ENCODE peak calls at places on chromosomes 12 and 14, in ten cellular contexts. A is adipocyte, L is NT2/D1, J is PC-3, C is neuronal stem cell, U is SK-N-SH, Y is mammary epithelial cell, M is fibroblast of lung, Q is mesenchymal stem cell, I is IMR-90. S is an unnamed sample.

GRCh38 chr12:28938581-28939301 is 210.3 kb upstream of the FAR2 start:
- DNase-seq in A (no peak), L (no peak), J (no peak), C (no peak), U (no peak), Y (no peak), M (no peak), Q (no peak), I (no peak), S (no peak)

GRCh38 chr12:89470741-89471504 is 53.7 kb downstream of the GALNT4 start:
- DNase-seq in A (peak), L (no peak), J (peak), C (no peak), U (peak), Y (peak), M (peak), Q (peak), I (peak), S (no peak)

GRCh38 chr14:32230695-32231280 is 27.7 kb upstream of the RNU6-8 start:
- DNase-seq in A (peak), L (no peak), J (peak), C (no peak), U (no peak), Y (peak), M (peak), Q (peak), I (peak), S (no peak)

GRCh38 chr12:121819212-121819949 is 15.6 kb downstream of the SETD1B start:
- DNase-seq in A (no peak), L (no peak), J (no peak), C (no peak), U (no peak), Y (no peak), M (no peak), Q (no peak), I (no peak), S (no peak)

GRCh38 chr12:76029982-76030377 is 1.6 kb downstream of the PHLDA1 start:
- DNase-seq in A (peak), L (no peak), J (peak), C (no peak), U (peak), Y (peak), M (peak), Q (peak), I (peak), S (no peak)

GRCh38 chr12:19338405-19338804 is 100.9 kb upstream of the AEBP2 start:
- DNase-seq in A (no peak), L (no peak), J (no peak), C (no peak), U (no peak), Y (peak), M (peak), Q (peak), I (peak), S (no peak)

GRCh38 chr14:51564460-51564859 is 87.2 kb upstream of the FRMD6 start:
- DNase-seq in A (no peak), L (no peak), J (peak), C (no peak), U (no peak), Y (no peak), M (no peak), Q (no peak), I (no peak), S (no peak)

GRCh38 chr14:89288114-89288513 is 128.9 kb downstream of the FOXN3 start:
- DNase-seq in A (no peak), L (no peak), J (no peak), C (no peak), U (no peak), Y (no peak), M (no peak), Q (no peak), I (no peak), S (no peak)

GRCh38 chr14:24417832-24418491 is 11.5 kb downstream of the CBLN3 start:
- DNase-seq in A (no peak), L (no peak), J (no peak), C (no peak), U (no peak), Y (no peak), M (no peak), Q (no peak), I (no peak), S (no peak)

GRCh38 chr12:62259311-62259992 is 752 bp upstream of the USP15 start:
- DNase-seq in A (no peak), L (no peak), J (peak), C (no peak), U (peak), Y (no peak), M (no peak), Q (no peak), I (no peak), S (peak)

GRCh38 chr12:2963760-2964292 is 4.6 kb downstream of the TEAD4 start:
- DNase-seq in A (no peak), L (peak), J (no peak), C (no peak), U (no peak), Y (no peak), M (peak), Q (peak), I (peak), S (no peak)

GRCh38 chr12:66716522-66716921 is 37.6 kb upstream of the GRIP1 start:
- DNase-seq in A (no peak), L (no peak), J (no peak), C (no peak), U (no peak), Y (no peak), M (no peak), Q (no peak), I (no peak), S (no peak)

GRCh38 chr12:124694846-124695497 is 127.6 kb upstream of the NCOR2 start:
- DNase-seq in A (peak), L (no peak), J (no peak), C (no peak), U (no peak), Y (peak), M (peak), Q (no peak), I (peak), S (no peak)

GRCh38 chr12:6450091-6450868 is 1.6 kb upstream of the TAPBPL start:
- DNase-seq in A (peak), L (no peak), J (no peak), C (no peak), U (no peak), Y (no peak), M (no peak), Q (no peak), I (no peak), S (no peak)

GRCh38 chr12:63164911-63165310 is 13.9 kb upstream of the AVPR1A start:
- DNase-seq in A (no peak), L (no peak), J (no peak), C (no peak), U (no peak), Y (no peak), M (no peak), Q (no peak), I (no peak), S (no peak)

GRCh38 chr12:131754184-131754583 is 43.3 kb downstream of the SFSWAP start:
- DNase-seq in A (no peak), L (no peak), J (no peak), C (no peak), U (no peak), Y (no peak), M (no peak), Q (no peak), I (no peak), S (no peak)

GRCh38 chr12:34368079-34368478 is 345.8 kb downstream of the ALG10 start:
- DNase-seq in A (no peak), L (no peak), J (no peak), C (no peak), U (no peak), Y (no peak), M (no peak), Q (no peak), I (no peak), S (no peak)

GRCh38 chr12:126390969-126391566 is 1325.8 kb downstream of the AACS start:
- DNase-seq in A (no peak), L (no peak), J (no peak), C (no peak), U (no peak), Y (no peak), M (no peak), Q (no peak), I (no peak), S (no peak)

GRCh38 chr12:123873795-123874194 is 98.8 kb downstream of the CCDC92 start:
- DNase-seq in A (no peak), L (no peak), J (no peak), C (no peak), U (no peak), Y (no peak), M (no peak), Q (no peak), I (no peak), S (no peak)

GRCh38 chr12:92022093-92022492 is 123.6 kb downstream of the BTG1 start:
- DNase-seq in A (no peak), L (no peak), J (no peak), C (no peak), U (no peak), Y (no peak), M (no peak), Q (no peak), I (no peak), S (no peak)

GRCh38 chr14:89618821-89619551 is 202.0 kb upstream of the FOXN3 start:
- DNase-seq in A (peak), L (peak), J (peak), C (peak), U (peak), Y (peak), M (peak), Q (peak), I (peak), S (peak)

GRCh38 chr14:58131386-58131785 is 20.6 kb downstream of the ARMH4 start:
- DNase-seq in A (no peak), L (no peak), J (peak), C (no peak), U (no peak), Y (peak), M (peak), Q (no peak), I (peak), S (no peak)

GRCh38 chr12:75602111-75602510 is 90.7 kb upstream of the KRR1 start:
- DNase-seq in A (no peak), L (no peak), J (no peak), C (no peak), U (no peak), Y (no peak), M (no peak), Q (no peak), I (no peak), S (no peak)

GRCh38 chr12:104769207-104769606 is 188.9 kb downstream of the SLC41A2 start:
- DNase-seq in A (no peak), L (no peak), J (no peak), C (no peak), U (no peak), Y (no peak), M (no peak), Q (no peak), I (no peak), S (no peak)

GRCh38 chr14:71203306-71203705 is 296.0 kb downstream of the PCNX1 start:
- DNase-seq in A (peak), L (no peak), J (no peak), C (no peak), U (no peak), Y (no peak), M (peak), Q (peak), I (peak), S (no peak)

GRCh38 chr12:12172106-12172511 is 94.7 kb downstream of the LRP6 start:
- DNase-seq in A (peak), L (no peak), J (peak), C (no peak), U (no peak), Y (peak), M (peak), Q (peak), I (peak), S (no peak)

GRCh38 chr12:44847888-44848770 is 28.0 kb downstream of the NELL2 start:
- DNase-seq in A (no peak), L (no peak), J (no peak), C (no peak), U (no peak), Y (no peak), M (no peak), Q (no peak), I (no peak), S (no peak)

GRCh38 chr12:97716356-97716755 is 253.8 kb downstream of the RMST start:
- DNase-seq in A (no peak), L (no peak), J (peak), C (peak), U (peak), Y (peak), M (no peak), Q (peak), I (no peak), S (no peak)

GRCh38 chr12:103924761-103925641 is 5.2 kb upstream of the HSP90B1 start:
- DNase-seq in A (peak), L (no peak), J (peak), C (no peak), U (no peak), Y (peak), M (peak), Q (peak), I (peak), S (no peak)

GRCh38 chr14:68109132-68109531 is 289.6 kb downstream of the RAD51B start:
- DNase-seq in A (peak), L (no peak), J (no peak), C (no peak), U (no peak), Y (no peak), M (peak), Q (peak), I (peak), S (no peak)

GRCh38 chr12:119775246-119775895 is 101.7 kb downstream of the CIT start:
- DNase-seq in A (no peak), L (no peak), J (no peak), C (no peak), U (no peak), Y (no peak), M (no peak), Q (no peak), I (no peak), S (no peak)

GRCh38 chr12:59459966-59460365 is 135.9 kb upstream of the SLC16A7 start:
- DNase-seq in A (peak), L (no peak), J (peak), C (no peak), U (no peak), Y (peak), M (peak), Q (no peak), I (peak), S (no peak)

GRCh38 chr12:80053048-80053790 is 46.1 kb upstream of the OTOGL start:
- DNase-seq in A (peak), L (no peak), J (peak), C (no peak), U (peak), Y (peak), M (peak), Q (peak), I (peak), S (peak)

GRCh38 chr14:76761849-76762616 is 765 bp downstream of the VASH1 start:
- DNase-seq in A (no peak), L (no peak), J (no peak), C (no peak), U (no peak), Y (no peak), M (no peak), Q (no peak), I (no peak), S (peak)

GRCh38 chr14:76762617-76763361 is 1.5 kb downstream of the VASH1 start:
- DNase-seq in A (peak), L (no peak), J (no peak), C (no peak), U (no peak), Y (no peak), M (no peak), Q (no peak), I (no peak), S (peak)

GRCh38 chr14:76760331-76761197 is 704 bp upstream of the VASH1 start:
- DNase-seq in A (no peak), L (no peak), J (no peak), C (no peak), U (peak), Y (no peak), M (no peak), Q (no peak), I (no peak), S (no peak)

GRCh38 chr14:76759589-76759988 is 1.7 kb upstream of the VASH1 start:
- DNase-seq in A (no peak), L (no peak), J (no peak), C (no peak), U (peak), Y (no peak), M (no peak), Q (no peak), I (no peak), S (no peak)

GRCh38 chr14:76761198-76761848 is at the start of gene VASH1:
- DNase-seq in A (peak), L (no peak), J (peak), C (no peak), U (peak), Y (peak), M (peak), Q (peak), I (peak), S (peak)
- H3K9ac ChIP-seq in A (peak), L (peak), J (peak), C (peak), U (peak), Y (no peak), M (peak), Q (peak), I (peak), S (peak)

GRCh38 chr14:88005050-88005481 is at the start of gene GPR65:
- DNase-seq in A (no peak), L (no peak), J (no peak), C (no peak), U (no peak), Y (no peak), M (no peak), Q (peak), I (no peak), S (no peak)
- H3K4me3 ChIP-seq in A (no peak), L (no peak), J (no peak), C (no peak), U (no peak), Y (no peak), M (no peak), Q (no peak), I (no peak), S (peak)

GRCh38 chr14:22796087-22796707 is 19.0 kb downstream of the SLC7A7 start:
- DNase-seq in A (no peak), L (no peak), J (peak), C (no peak), U (no peak), Y (peak), M (no peak), Q (no peak), I (no peak), S (no peak)
- H3K9ac ChIP-seq in A (no peak), L (peak), J (no peak), C (no peak), U (no peak), Y (no peak), M (no peak), Q (no peak), I (no peak), S (no peak)

DNA sequence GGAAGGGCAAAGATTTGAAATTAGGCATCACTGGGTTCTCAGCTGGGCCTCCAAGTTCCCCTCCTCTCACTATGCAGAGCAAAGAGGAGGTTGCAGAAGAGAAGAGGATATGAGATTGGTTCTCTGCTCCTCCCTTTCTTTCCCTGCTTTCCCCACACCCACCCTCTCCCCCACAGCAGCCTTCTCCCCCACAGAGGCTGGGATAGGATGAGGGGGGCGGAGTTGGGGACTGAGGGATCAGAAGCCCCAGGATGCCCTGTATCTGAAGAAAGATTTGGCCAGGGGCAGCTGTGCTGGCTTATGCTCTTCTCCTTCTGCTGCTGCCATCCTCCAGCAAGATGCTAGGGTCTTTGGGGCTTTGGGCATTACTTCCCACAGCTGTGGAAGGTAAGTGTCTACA is at the start of gene AMHR2:
- DNase-seq in A (no peak), L (no peak), J (no peak), C (no peak), U (no peak), Y (no peak), M (no peak), Q (no peak), I (no peak), S (no peak)
- H3K4me3 ChIP-seq in A (no peak), L (no peak), J (no peak), C (no peak), U (no peak), Y (no peak), M (no peak), Q (no peak), I (no peak), S (no peak)

GRCh38 chr14:73784065-73784987 is 67.3 kb upstream of the PTGR2 start:
- DNase-seq in A (peak), L (no peak), J (peak), C (no peak), U (no peak), Y (peak), M (peak), Q (peak), I (peak), S (no peak)

GRCh38 chr14:73786942-73787759 is 64.5 kb upstream of the PTGR2 start:
- DNase-seq in A (peak), L (no peak), J (peak), C (no peak), U (peak), Y (peak), M (peak), Q (peak), I (peak), S (peak)

GRCh38 chr14:73785336-73785833 is 66.2 kb upstream of the PTGR2 start:
- DNase-seq in A (peak), L (no peak), J (peak), C (peak), U (peak), Y (peak), M (peak), Q (peak), I (peak), S (peak)

GRCh38 chr14:73786632-73786941 is 65.0 kb upstream of the PTGR2 start:
- DNase-seq in A (peak), L (no peak), J (peak), C (no peak), U (peak), Y (peak), M (peak), Q (peak), I (peak), S (no peak)

GRCh38 chr14:73785834-73786631 is 65.6 kb upstream of the PTGR2 start:
- DNase-seq in A (peak), L (no peak), J (peak), C (no peak), U (peak), Y (peak), M (peak), Q (peak), I (peak), S (peak)
- H3K9ac ChIP-seq in A (peak), L (peak), J (peak), C (no peak), U (peak), Y (peak), M (peak), Q (peak), I (peak), S (peak)

DNA sequence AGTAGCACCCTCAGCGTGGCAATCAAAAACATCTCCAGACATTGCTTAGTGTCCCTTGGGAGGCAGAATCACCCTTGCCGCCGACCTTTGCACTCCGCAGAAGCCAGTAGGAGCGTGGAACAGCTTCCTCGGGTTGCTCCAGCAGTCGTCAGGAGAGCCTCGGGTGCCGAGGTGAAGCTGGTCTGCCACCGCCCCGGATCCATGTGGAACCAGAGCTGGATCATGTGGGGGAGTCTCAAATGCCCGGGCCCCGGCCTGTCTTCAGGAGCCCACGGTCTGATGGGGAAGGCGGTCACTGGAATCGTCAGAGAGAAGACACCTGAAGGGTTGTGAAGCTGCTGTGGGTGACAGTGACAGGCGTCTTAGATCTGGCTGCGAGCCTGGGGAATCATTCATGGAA is 14.3 kb downstream of the MVK start:
- DNase-seq in A (no peak), L (no peak), J (no peak), C (no peak), U (no peak), Y (no peak), M (no peak), Q (no peak), I (no peak), S (no peak)
- H3K4me3 ChIP-seq in A (no peak), L (no peak), J (no peak), C (no peak), U (no peak), Y (no peak), M (no peak), Q (no peak), I (no peak), S (no peak)

GRCh38 chr12:32261638-32262037 is 137.7 kb upstream of the FGD4 start:
- DNase-seq in A (no peak), L (peak), J (no peak), C (no peak), U (no peak), Y (no peak), M (no peak), Q (no peak), I (no peak), S (no peak)
- H3K9ac ChIP-seq in A (no peak), L (no peak), J (no peak), C (no peak), U (no peak), Y (no peak), M (no peak), Q (no peak), I (no peak), S (no peak)

DNA sequence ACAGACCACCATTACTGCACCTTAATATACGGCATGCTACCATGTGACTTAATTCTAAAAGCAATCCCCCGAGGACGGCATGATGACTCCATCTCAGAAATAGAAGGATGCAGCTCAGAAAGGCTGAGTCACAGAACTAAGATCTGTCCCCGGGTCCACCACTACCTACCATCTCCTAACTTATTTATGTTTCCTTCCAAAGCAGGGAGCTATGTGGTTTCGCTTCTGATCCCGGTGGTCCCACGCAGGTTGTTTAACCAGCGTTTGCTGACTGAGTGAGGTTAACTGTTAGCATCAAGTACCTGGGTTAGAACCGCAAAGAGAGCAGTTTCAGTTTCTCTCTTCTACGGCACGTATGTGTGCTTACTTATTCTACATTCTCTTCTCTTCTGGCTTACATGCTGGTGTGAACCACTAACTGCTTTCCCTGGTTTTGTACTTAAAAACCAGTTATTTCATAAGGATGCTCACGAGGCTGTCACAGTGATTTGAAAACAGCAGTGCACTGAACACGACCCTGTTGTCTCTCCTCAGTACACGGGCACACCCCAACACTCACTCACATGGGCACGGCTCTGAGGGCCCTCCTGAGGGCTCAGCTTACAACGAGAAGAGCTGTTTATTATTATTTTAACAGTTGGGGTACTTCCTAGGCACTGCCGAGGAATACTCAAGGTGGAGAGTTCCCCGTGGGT is 66.7 kb downstream of the CCDC88C start:
- DNase-seq in A (no peak), L (no peak), J (no peak), C (no peak), U (no peak), Y (no peak), M (no peak), Q (no peak), I (no peak), S (no peak)
- H3K4me3 ChIP-seq in A (no peak), L (no peak), J (no peak), C (no peak), U (no peak), Y (no peak), M (no peak), Q (no peak), I (no peak), S (no peak)

S was measured in colonic mucosa.